ENCODE peak calls at places on chromosomes 16 and 17, in five cellular contexts. W is naive thymus-derived CD4-positive, alpha-beta T cell; T is IMR-90; M is breast epithelium; X is HFF-Myc. B is an unnamed sample.

GRCh38 chr16:56708418-56708817 is 21.5 kb upstream of the NUP93 start:
- DNase-seq in X (no peak), M (no peak), W (no peak), T (no peak), B (no peak)

GRCh38 chr17:8163978-8164814 is 1.4 kb upstream of the VAMP2 start:
- DNase-seq in W (peak; percentile 38), X (no peak), T (peak; percentile 59), M (peak; percentile 82), B (no peak)

GRCh38 chr16:87331241-87331801 is 14.1 kb upstream of the C16orf95 start:
- DNase-seq in M (no peak), T (no peak), W (no peak), X (no peak), B (no peak)

GRCh38 chr17:46170609-46171432 is 22.4 kb downstream of the KANSL1 start:
- DNase-seq in W (no peak), X (no peak), M (no peak), T (no peak), B (no peak)

GRCh38 chr17:67992541-67993152 is 3.6 kb downstream of the C17orf58 start:
- DNase-seq in M (no peak), T (no peak), X (no peak), W (no peak), B (no peak)

GRCh38 chr17:18031955-18032354 is 7.0 kb downstream of the ATPAF2 start:
- DNase-seq in X (no peak), M (no peak), T (peak; percentile 61), W (no peak), B (no peak)

GRCh38 chr16:81712681-81713080 is 66.4 kb upstream of the PLCG2 start:
- DNase-seq in T (no peak), X (no peak), M (no peak), W (no peak), B (no peak)

GRCh38 chr17:41917192-41917591 is 1.6 kb downstream of the ACLY start:
- DNase-seq in M (peak; percentile 48), W (no peak), T (peak; percentile 59), X (peak; percentile 36), B (no peak)

GRCh38 chr17:5097101-5097834 is 14.4 kb downstream of the ZNF232 start:
- DNase-seq in T (no peak), M (no peak), X (no peak), W (no peak), B (no peak)

GRCh38 chr16:11977206-11978041 is 890 bp downstream of the SNX29 start:
- DNase-seq in M (no peak), T (peak; percentile 82), W (no peak), X (no peak), B (peak; percentile 55)

GRCh38 chr16:88686062-88686438 is 257 bp downstream of the SNAI3 start:
- DNase-seq in M (no peak), T (no peak), X (no peak), W (no peak), B (no peak)

GRCh38 chr16:28531777-28532744 is 6.7 kb downstream of the NUPR1 start:
- DNase-seq in X (no peak), T (no peak), W (no peak), M (no peak), B (no peak)

GRCh38 chr16:10579965-10580918 is at the start of gene EMP2:
- DNase-seq in T (peak; percentile 65), W (no peak), M (peak; percentile 60), X (no peak), B (no peak)

GRCh38 chr17:9273334-9274118 is 252.2 kb downstream of the NTN1 start:
- DNase-seq in T (peak; percentile 52), M (no peak), X (no peak), W (no peak), B (no peak)

GRCh38 chr17:77449373-77449907 is 308.7 kb downstream of the SEC14L1 start:
- DNase-seq in W (no peak), X (no peak), M (no peak), T (no peak), B (no peak)
- H3K4me3 ChIP-seq in W (peak overlapping the region; percentile 77), X (peak overlapping the region; percentile 60), M (peak overlapping the region; percentile 72), T (no peak overlapping the region), B (no peak overlapping the region)

GRCh38 chr16:55073830-55074229 is 143.2 kb downstream of the IRX5 start:
- DNase-seq in M (no peak), X (no peak), T (no peak), W (no peak), B (no peak)
- H3K4me3 ChIP-seq in M (no peak overlapping the region), X (no peak overlapping the region), T (no peak overlapping the region), W (no peak overlapping the region), B (no peak overlapping the region)

GRCh38 chr17:48624118-48624517 is 2.0 kb downstream of the HOXB9 start:
- DNase-seq in M (no peak), W (no peak), X (no peak), T (no peak), B (no peak)
- H3K4me3 ChIP-seq in M (no peak overlapping the region), W (no peak overlapping the region), X (no peak overlapping the region), T (no peak overlapping the region), B (no peak overlapping the region)

GRCh38 chr16:72848759-72849664 is 198.9 kb downstream of the ZFHX3 start:
- DNase-seq in W (peak; percentile 14), X (peak; percentile 65), T (peak; percentile 89), M (peak; percentile 84), B (peak; percentile 62)

GRCh38 chr16:72846594-72846993 is 201.3 kb downstream of the ZFHX3 start:
- DNase-seq in X (no peak), M (no peak), T (no peak), W (no peak), B (no peak)

GRCh38 chr16:72845322-72846020 is 202.5 kb downstream of the ZFHX3 start:
- DNase-seq in W (no peak), M (no peak), X (no peak), T (no peak), B (no peak)

GRCh38 chr16:72848045-72848410 is 199.9 kb downstream of the ZFHX3 start:
- DNase-seq in X (no peak), T (no peak), M (no peak), W (no peak), B (no peak)

GRCh38 chr16:72847187-72848044 is 200.5 kb downstream of the ZFHX3 start:
- DNase-seq in T (peak; percentile 36), X (no peak), M (no peak), W (no peak), B (no peak)
- H3K4me3 ChIP-seq in T (no peak overlapping the region), X (no peak overlapping the region), M (no peak overlapping the region), W (no peak overlapping the region), B (no peak overlapping the region)

B was measured in AG04449.